ENCODE peak calls at places on chromosomes 6 and 20, in seven cellular contexts. One of them, this sample, is unnamed. For H3K4me1, the result is how much of the 10 kb centered on the place peaks cover.

GRCh38 chr20:60804918-60805631 is 447.0 kb upstream of the CDH4 start:
- DNase-seq in esophagus muscularis mucosa: no peak
- DNase-seq in Caco-2: peak
- DNase-seq in cardiac muscle cell: peak
- DNase-seq in heart left ventricle: no peak
- DNase-seq in fibroblast of lung: no peak
- DNase-seq in A549: no peak
- DNase-seq in this sample: no peak

GRCh38 chr6:142913511-142914047 is 31.4 kb downstream of the HIVEP2 start:
- DNase-seq in esophagus muscularis mucosa: no peak
- DNase-seq in Caco-2: no peak
- DNase-seq in cardiac muscle cell: no peak
- DNase-seq in heart left ventricle: no peak
- DNase-seq in fibroblast of lung: no peak
- DNase-seq in A549: no peak
- DNase-seq in this sample: no peak

GRCh38 chr20:15119852-15120251 is 782.4 kb upstream of the FLRT3 start:
- DNase-seq in esophagus muscularis mucosa: no peak
- DNase-seq in Caco-2: no peak
- DNase-seq in cardiac muscle cell: no peak
- DNase-seq in heart left ventricle: no peak
- DNase-seq in fibroblast of lung: no peak
- DNase-seq in A549: no peak
- DNase-seq in this sample: no peak

GRCh38 chr20:12241065-12241464 is 323.4 kb downstream of the BTBD3 start:
- DNase-seq in esophagus muscularis mucosa: no peak
- DNase-seq in Caco-2: no peak
- DNase-seq in cardiac muscle cell: no peak
- DNase-seq in heart left ventricle: no peak
- DNase-seq in fibroblast of lung: no peak
- DNase-seq in A549: no peak
- DNase-seq in this sample: no peak

GRCh38 chr6:142195862-142196536 is 48.9 kb downstream of the VTA1 start:
- DNase-seq in esophagus muscularis mucosa: no peak
- DNase-seq in Caco-2: no peak
- DNase-seq in cardiac muscle cell: no peak
- DNase-seq in heart left ventricle: no peak
- DNase-seq in fibroblast of lung: peak
- DNase-seq in A549: no peak
- DNase-seq in this sample: peak

GRCh38 chr6:30616811-30617564 is at the start of gene PPP1R10:
- DNase-seq in esophagus muscularis mucosa: peak
- DNase-seq in Caco-2: peak
- DNase-seq in cardiac muscle cell: peak
- DNase-seq in heart left ventricle: peak
- DNase-seq in fibroblast of lung: peak
- DNase-seq in A549: peak
- DNase-seq in this sample: peak

GRCh38 chr6:30399390-30400058 is 54.6 kb downstream of the RPP21 start:
- DNase-seq in esophagus muscularis mucosa: no peak
- DNase-seq in Caco-2: no peak
- DNase-seq in cardiac muscle cell: no peak
- DNase-seq in heart left ventricle: no peak
- DNase-seq in fibroblast of lung: peak
- DNase-seq in A549: no peak
- DNase-seq in this sample: peak

GRCh38 chr20:61493798-61494305 is 241.8 kb downstream of the CDH4 start:
- DNase-seq in esophagus muscularis mucosa: no peak
- DNase-seq in Caco-2: peak
- DNase-seq in cardiac muscle cell: no peak
- DNase-seq in heart left ventricle: no peak
- DNase-seq in fibroblast of lung: no peak
- DNase-seq in A549: no peak
- DNase-seq in this sample: no peak

GRCh38 chr6:148747145-148747492 is 289 bp downstream of the UST start:
- DNase-seq in esophagus muscularis mucosa: no peak
- DNase-seq in Caco-2: no peak
- DNase-seq in cardiac muscle cell: peak
- DNase-seq in heart left ventricle: peak
- DNase-seq in fibroblast of lung: no peak
- DNase-seq in A549: peak
- DNase-seq in this sample: no peak

DNA sequence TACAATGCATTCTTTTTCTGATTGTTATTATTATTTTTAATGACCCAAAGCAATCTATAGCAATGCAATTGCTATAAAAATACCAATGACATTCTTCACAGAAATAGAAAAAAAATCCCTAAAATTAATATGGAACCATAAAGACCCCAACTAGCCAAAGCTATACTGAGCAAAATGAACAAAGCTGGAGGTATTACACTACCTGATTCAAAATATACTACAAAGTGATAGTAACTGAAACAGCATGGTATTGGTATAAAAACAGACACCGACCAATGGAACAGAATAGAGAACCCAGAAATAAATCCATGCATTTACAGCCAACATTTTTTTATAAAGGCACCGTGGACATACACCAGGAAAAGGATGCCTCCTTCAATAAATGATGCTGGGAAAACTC is 60.5 kb upstream of the EEF1A1 start:
- DNase-seq in esophagus muscularis mucosa: no peak
- DNase-seq in Caco-2: no peak
- DNase-seq in cardiac muscle cell: no peak
- DNase-seq in heart left ventricle: no peak
- DNase-seq in fibroblast of lung: no peak
- DNase-seq in A549: no peak
- DNase-seq in this sample: no peak
- H3K4me1 ChIP-seq in esophagus muscularis mucosa: half or more
- H3K4me1 ChIP-seq in Caco-2: under half
- H3K4me1 ChIP-seq in cardiac muscle cell: under half
- H3K4me1 ChIP-seq in heart left ventricle: under half
- H3K4me1 ChIP-seq in fibroblast of lung: under half
- H3K4me1 ChIP-seq in A549: under half
- H3K4me1 ChIP-seq in this sample: under half

DNA sequence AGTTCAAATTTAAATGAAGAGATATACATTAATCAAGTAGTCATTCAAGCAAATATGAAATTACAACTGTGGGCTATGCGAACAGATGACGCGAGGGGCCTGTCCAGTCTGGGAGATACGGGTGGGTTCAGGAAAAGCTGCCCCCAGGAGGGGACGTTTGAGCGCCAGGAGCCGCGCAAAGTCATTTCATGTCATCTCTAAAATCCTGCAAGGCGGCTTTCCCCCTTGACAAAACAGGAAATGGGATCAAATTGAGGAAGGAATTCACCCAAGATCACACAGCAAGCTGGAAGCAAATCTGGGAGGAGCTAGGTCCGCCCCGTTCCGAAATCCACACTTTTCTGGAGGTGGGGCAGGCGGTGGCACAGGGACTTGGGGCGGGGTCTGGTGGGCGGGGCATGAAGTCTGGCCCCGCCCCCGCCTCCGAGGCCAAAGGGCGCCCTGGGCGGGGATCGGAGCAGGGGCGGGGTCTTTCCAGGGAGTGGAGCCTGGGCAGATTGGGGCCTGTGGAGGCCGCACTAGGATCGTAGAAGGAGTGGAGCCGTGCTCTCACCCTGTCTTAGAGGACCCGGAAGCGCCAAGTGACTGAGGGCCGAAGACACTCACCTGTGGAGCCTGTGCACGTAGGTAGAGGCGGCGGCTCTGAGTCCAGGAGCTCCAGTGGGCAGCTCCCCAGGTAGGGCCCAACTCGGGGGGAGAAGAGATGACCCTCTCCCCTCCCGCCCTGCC is at the start of gene LPIN3:
- DNase-seq in esophagus muscularis mucosa: peak
- DNase-seq in Caco-2: peak
- DNase-seq in cardiac muscle cell: peak
- DNase-seq in heart left ventricle: peak
- DNase-seq in fibroblast of lung: peak
- DNase-seq in A549: peak
- DNase-seq in this sample: peak
- H3K4me1 ChIP-seq in esophagus muscularis mucosa: under half
- H3K4me1 ChIP-seq in Caco-2: under half
- H3K4me1 ChIP-seq in cardiac muscle cell: under half
- H3K4me1 ChIP-seq in heart left ventricle: under half
- H3K4me1 ChIP-seq in fibroblast of lung: under half
- H3K4me1 ChIP-seq in A549: under half
- H3K4me1 ChIP-seq in this sample: under half

GRCh38 chr20:50270569-50270968 is 79.9 kb downstream of the CEBPB start:
- DNase-seq in esophagus muscularis mucosa: no peak
- DNase-seq in Caco-2: no peak
- DNase-seq in cardiac muscle cell: no peak
- DNase-seq in heart left ventricle: peak
- DNase-seq in fibroblast of lung: no peak
- DNase-seq in A549: no peak
- DNase-seq in this sample: no peak

GRCh38 chr20:50271674-50272412 is 81.2 kb downstream of the CEBPB start:
- DNase-seq in esophagus muscularis mucosa: no peak
- DNase-seq in Caco-2: no peak
- DNase-seq in cardiac muscle cell: no peak
- DNase-seq in heart left ventricle: peak
- DNase-seq in fibroblast of lung: no peak
- DNase-seq in A549: no peak
- DNase-seq in this sample: no peak

GRCh38 chr20:50271201-50271600 is 80.6 kb downstream of the CEBPB start:
- DNase-seq in esophagus muscularis mucosa: no peak
- DNase-seq in Caco-2: no peak
- DNase-seq in cardiac muscle cell: no peak
- DNase-seq in heart left ventricle: no peak
- DNase-seq in fibroblast of lung: no peak
- DNase-seq in A549: no peak
- DNase-seq in this sample: no peak

GRCh38 chr20:50269111-50270033 is 78.7 kb downstream of the CEBPB start:
- DNase-seq in esophagus muscularis mucosa: no peak
- DNase-seq in Caco-2: no peak
- DNase-seq in cardiac muscle cell: no peak
- DNase-seq in heart left ventricle: no peak
- DNase-seq in fibroblast of lung: no peak
- DNase-seq in A549: no peak
- DNase-seq in this sample: no peak

GRCh38 chr20:50270034-50270395 is 79.4 kb downstream of the CEBPB start:
- DNase-seq in esophagus muscularis mucosa: no peak
- DNase-seq in Caco-2: no peak
- DNase-seq in cardiac muscle cell: no peak
- DNase-seq in heart left ventricle: no peak
- DNase-seq in fibroblast of lung: no peak
- DNase-seq in A549: no peak
- DNase-seq in this sample: no peak
- H3K4me1 ChIP-seq in esophagus muscularis mucosa: under half
- H3K4me1 ChIP-seq in Caco-2: under half
- H3K4me1 ChIP-seq in cardiac muscle cell: under half
- H3K4me1 ChIP-seq in heart left ventricle: under half
- H3K4me1 ChIP-seq in fibroblast of lung: under half
- H3K4me1 ChIP-seq in A549: under half
- H3K4me1 ChIP-seq in this sample: under half

GRCh38 chr6:162965366-162965765 is 237.6 kb downstream of the PACRG start:
- DNase-seq in esophagus muscularis mucosa: no peak
- DNase-seq in Caco-2: no peak
- DNase-seq in cardiac muscle cell: no peak
- DNase-seq in heart left ventricle: no peak
- DNase-seq in fibroblast of lung: no peak
- DNase-seq in A549: no peak
- DNase-seq in this sample: no peak
- H3K4me1 ChIP-seq in esophagus muscularis mucosa: under half
- H3K4me1 ChIP-seq in Caco-2: under half
- H3K4me1 ChIP-seq in cardiac muscle cell: under half
- H3K4me1 ChIP-seq in heart left ventricle: under half
- H3K4me1 ChIP-seq in fibroblast of lung: under half
- H3K4me1 ChIP-seq in A549: under half
- H3K4me1 ChIP-seq in this sample: under half

GRCh38 chr6:154242617-154243357 is 113.8 kb downstream of the IPCEF1 start:
- DNase-seq in esophagus muscularis mucosa: no peak
- DNase-seq in Caco-2: no peak
- DNase-seq in cardiac muscle cell: no peak
- DNase-seq in heart left ventricle: no peak
- DNase-seq in fibroblast of lung: no peak
- DNase-seq in A549: no peak
- DNase-seq in this sample: no peak

GRCh38 chr6:154246723-154247118 is 109.9 kb downstream of the IPCEF1 start:
- DNase-seq in esophagus muscularis mucosa: no peak
- DNase-seq in Caco-2: no peak
- DNase-seq in cardiac muscle cell: no peak
- DNase-seq in heart left ventricle: no peak
- DNase-seq in fibroblast of lung: no peak
- DNase-seq in A549: no peak
- DNase-seq in this sample: no peak

GRCh38 chr6:154245542-154245941 is 111.1 kb downstream of the IPCEF1 start:
- DNase-seq in esophagus muscularis mucosa: no peak
- DNase-seq in Caco-2: no peak
- DNase-seq in cardiac muscle cell: no peak
- DNase-seq in heart left ventricle: no peak
- DNase-seq in fibroblast of lung: no peak
- DNase-seq in A549: no peak
- DNase-seq in this sample: no peak

GRCh38 chr6:154241570-154241969 is 115.0 kb downstream of the IPCEF1 start:
- DNase-seq in esophagus muscularis mucosa: no peak
- DNase-seq in Caco-2: no peak
- DNase-seq in cardiac muscle cell: peak
- DNase-seq in heart left ventricle: no peak
- DNase-seq in fibroblast of lung: peak
- DNase-seq in A549: no peak
- DNase-seq in this sample: no peak

DNA sequence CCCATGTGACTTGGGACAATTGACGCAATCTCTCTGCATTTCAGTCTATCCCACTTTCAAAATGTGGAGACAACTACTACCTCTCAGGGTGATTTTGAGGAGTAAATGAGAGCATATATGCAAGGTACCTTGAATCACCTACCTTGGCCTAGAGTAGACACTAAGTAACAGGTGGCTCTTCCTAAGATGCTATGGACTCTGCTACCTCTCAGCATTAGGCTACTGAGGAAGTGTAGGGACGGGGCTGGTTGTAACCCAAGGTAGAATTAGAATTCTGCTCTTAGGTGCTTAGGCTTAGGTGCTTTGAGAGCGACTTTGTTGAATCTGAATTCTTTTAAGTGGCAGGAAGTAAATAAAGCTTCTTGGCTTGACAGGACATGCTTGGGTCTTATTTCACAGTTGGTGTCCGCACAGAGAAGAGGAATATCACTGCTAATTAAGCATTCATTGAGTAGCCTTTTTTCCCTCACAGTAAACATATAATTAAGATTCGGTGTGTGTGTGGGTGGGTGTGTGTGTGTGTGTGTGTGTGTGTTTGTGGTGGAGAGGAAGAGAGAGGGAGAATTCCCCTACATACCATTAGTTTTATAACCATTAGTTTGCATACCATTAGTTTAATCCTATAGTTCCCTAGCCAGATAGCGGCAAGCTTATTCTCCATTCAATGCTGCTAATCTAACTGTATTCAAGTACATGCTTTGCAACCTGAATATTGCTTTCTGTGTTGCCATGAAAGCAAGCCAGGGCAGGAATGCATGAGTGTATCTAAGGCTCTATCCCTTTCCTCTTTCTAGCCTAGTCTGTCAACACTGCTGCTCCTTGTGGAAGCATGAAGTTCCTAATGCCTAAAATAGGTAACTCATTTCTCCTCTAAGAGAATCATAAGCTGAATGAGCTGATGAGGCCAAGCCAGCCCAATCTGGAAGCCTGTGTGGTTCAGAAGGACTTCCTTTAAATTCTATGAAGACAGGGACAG is 112.5 kb downstream of the IPCEF1 start:
- DNase-seq in esophagus muscularis mucosa: no peak
- DNase-seq in Caco-2: no peak
- DNase-seq in cardiac muscle cell: peak
- DNase-seq in heart left ventricle: no peak
- DNase-seq in fibroblast of lung: no peak
- DNase-seq in A549: no peak
- DNase-seq in this sample: peak
- H3K4me1 ChIP-seq in esophagus muscularis mucosa: under half
- H3K4me1 ChIP-seq in Caco-2: under half
- H3K4me1 ChIP-seq in cardiac muscle cell: under half
- H3K4me1 ChIP-seq in heart left ventricle: under half
- H3K4me1 ChIP-seq in fibroblast of lung: under half
- H3K4me1 ChIP-seq in A549: under half
- H3K4me1 ChIP-seq in this sample: under half

This sample was measured in foreskin keratinocyte.